ENCODE peak calls at places on chromosomes 1 and 21, in four cellular contexts. G, P, L and V are unnamed samples.

GRCh38 chr1:239951518-239952130 is 140.1 kb upstream of the FMN2 start:
- DNase-seq in L (peak; percentile 75), P (peak; percentile 91), G (peak; percentile 24), V (peak; percentile 18)

GRCh38 chr21:45763074-45763473 is 119.5 kb downstream of the PCBP3 start:
- DNase-seq in L (no peak), G (no peak), P (no peak), V (no peak)

GRCh38 chr1:6507037-6507428 is 15.6 kb upstream of the PLEKHG5 start:
- DNase-seq in P (no peak), G (no peak), L (no peak), V (no peak)

GRCh38 chr1:227192163-227192562 is 126.1 kb downstream of the CDC42BPA start:
- DNase-seq in P (peak; percentile 87), G (peak; percentile 56), L (peak; percentile 36), V (no peak)

GRCh38 chr1:170694172-170694926 is 30.4 kb downstream of the PRRX1 start:
- DNase-seq in L (no peak), G (no peak), P (peak; percentile 43), V (no peak)

GRCh38 chr21:29342394-29342957 is 43.8 kb downstream of the BACH1 start:
- DNase-seq in L (no peak), P (peak; percentile 82), G (peak; percentile 84), V (no peak)

GRCh38 chr1:151907363-151908139 is 1.8 kb downstream of the THEM4 start:
- DNase-seq in G (no peak), L (no peak), P (no peak), V (no peak)

GRCh38 chr1:39115271-39116110 is 89.0 kb upstream of the MACF1 start:
- DNase-seq in G (no peak), L (no peak), P (peak; percentile 49), V (no peak)

GRCh38 chr1:16013220-16013907 is 4.5 kb downstream of the HSPB7 start:
- DNase-seq in P (peak; percentile 74), L (peak; percentile 76), G (peak; percentile 86), V (no peak)

GRCh38 chr1:169745015-169745861 is 11.4 kb upstream of the SELE start:
- DNase-seq in L (no peak), G (no peak), P (no peak), V (no peak)

GRCh38 chr1:99465176-99465900 is 180.6 kb upstream of the PALMD start:
- DNase-seq in L (no peak), G (no peak), P (peak; percentile 77), V (no peak)

GRCh38 chr1:975896-976683 is 5.8 kb downstream of the PERM1 start:
- DNase-seq in L (peak; percentile 74), P (peak; percentile 80), G (peak; percentile 41), V (peak; percentile 64)

GRCh38 chr1:43147625-43148319 is 24.3 kb downstream of the EBNA1BP2 start:
- DNase-seq in L (peak; percentile 84), G (peak; percentile 62), P (peak; percentile 82), V (peak; percentile 7)

GRCh38 chr21:25980710-25981109 is 189.9 kb downstream of the APP start:
- DNase-seq in P (no peak), G (no peak), L (no peak), V (no peak)

GRCh38 chr1:172339840-172340239 is 80.6 kb upstream of the C1orf105 start:
- DNase-seq in L (no peak), P (no peak), G (no peak), V (no peak)

GRCh38 chr1:187696092-187696491 is 867.3 kb downstream of the PLA2G4A start:
- DNase-seq in L (no peak), P (no peak), G (no peak), V (no peak)

GRCh38 chr1:168019407-168019806 is 82.5 kb upstream of the MPC2 start:
- DNase-seq in G (no peak), P (no peak), L (no peak), V (no peak)

GRCh38 chr1:23470282-23471070 is 13.5 kb downstream of the ASAP3 start:
- DNase-seq in G (peak; percentile 80), P (peak; percentile 24), L (no peak), V (no peak)

GRCh38 chr1:93817819-93818569 is 61.0 kb downstream of the DNTTIP2 start:
- DNase-seq in L (no peak), P (no peak), G (no peak), V (peak; percentile 30)

GRCh38 chr1:15422871-15423270 is 13.2 kb downstream of the EFHD2 start:
- DNase-seq in L (no peak), P (no peak), G (no peak), V (no peak)

GRCh38 chr1:165162671-165163241 is 193.8 kb downstream of the LMX1A start:
- DNase-seq in L (no peak), P (peak; percentile 2), G (no peak), V (no peak)

GRCh38 chr1:1554926-1555915 is 14.8 kb upstream of the TMEM240 start:
- DNase-seq in G (no peak), P (peak; percentile 34), L (no peak), V (no peak)

GRCh38 chr1:9835758-9836631 is 12.2 kb upstream of the CLSTN1 start:
- DNase-seq in L (no peak), G (no peak), P (peak; percentile 15), V (no peak)

GRCh38 chr1:980602-981395 is 1.1 kb downstream of the PERM1 start:
- DNase-seq in L (no peak), P (no peak), G (peak; percentile 83), V (no peak)

GRCh38 chr1:158017800-158018595 is 24.6 kb downstream of the KIRREL1 start:
- DNase-seq in L (no peak), P (no peak), G (no peak), V (no peak)
- H3K4me1 ChIP-seq in L (peaks cover 76% of the 10 kb centered on the region), P (peaks cover 83% of the 10 kb centered on the region), G (peaks cover 21% of the 10 kb centered on the region), V (no peaks in the 10 kb centered on the region)

GRCh38 chr1:30837653-30838052 is 70.9 kb downstream of the SDC3 start:
- DNase-seq in G (no peak), L (no peak), P (no peak), V (no peak)
- H3K4me3 ChIP-seq in G (no peak overlapping the region), L (no peak overlapping the region), P (no peak overlapping the region), V (no peak overlapping the region)

GRCh38 chr1:2645143-2645542 is 12.3 kb upstream of the MMEL1 start:
- DNase-seq in G (no peak), L (no peak), P (no peak), V (no peak)

GRCh38 chr1:2644171-2644570 is 11.4 kb upstream of the MMEL1 start:
- DNase-seq in L (peak; percentile 25), P (no peak), G (no peak), V (no peak)

GRCh38 chr1:2645776-2646175 is 13.0 kb upstream of the MMEL1 start:
- DNase-seq in P (no peak), G (no peak), L (no peak), V (no peak)

GRCh38 chr1:2644591-2645101 is 11.8 kb upstream of the MMEL1 start:
- DNase-seq in L (no peak), G (no peak), P (no peak), V (no peak)

GRCh38 chr1:2646837-2647236 is 14.0 kb upstream of the MMEL1 start:
- DNase-seq in G (no peak), P (no peak), L (no peak), V (no peak)
- H3K27me3 ChIP-seq in G (peaks cover 19% of the 10 kb centered on the region), P (no peaks in the 10 kb centered on the region), L (no peaks in the 10 kb centered on the region), V (peaks cover 5% of the 10 kb centered on the region)

DNA sequence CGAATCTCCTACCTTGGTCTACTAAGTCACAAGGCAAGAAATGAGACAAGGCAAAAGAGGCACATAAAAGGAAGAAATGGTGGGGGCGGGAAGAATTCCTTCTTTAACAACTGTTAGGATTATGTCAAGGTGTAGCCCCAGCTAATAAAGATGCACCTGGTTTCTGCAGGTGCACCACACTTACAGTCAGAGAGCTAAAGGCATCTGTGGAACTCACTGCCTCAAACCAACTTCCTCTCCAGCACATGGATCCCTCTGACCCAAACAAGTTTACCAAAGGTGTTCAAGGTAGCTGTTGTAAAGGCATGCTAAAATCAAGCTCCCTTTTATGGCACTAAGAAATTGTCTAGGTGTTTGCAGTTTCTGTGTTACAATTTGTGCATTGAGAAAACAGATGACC is 38.1 kb downstream of the TGFBR3 start:
- DNase-seq in L (no peak), G (no peak), P (no peak), V (no peak)
- H3K4me1 ChIP-seq in L (peaks cover 53% of the 10 kb centered on the region), G (peaks cover 41% of the 10 kb centered on the region), P (peaks cover 57% of the 10 kb centered on the region), V (peaks cover 17% of the 10 kb centered on the region)

GRCh38 chr1:111202707-111203623 is 2.5 kb upstream of the DENND2D start:
- DNase-seq in P (no peak), G (no peak), L (no peak), V (no peak)
- H3K4me3 ChIP-seq in P (peak overlapping the region; percentile 77), G (peak overlapping the region; percentile 74), L (peak overlapping the region; percentile 57), V (peak overlapping the region; percentile 65)

DNA sequence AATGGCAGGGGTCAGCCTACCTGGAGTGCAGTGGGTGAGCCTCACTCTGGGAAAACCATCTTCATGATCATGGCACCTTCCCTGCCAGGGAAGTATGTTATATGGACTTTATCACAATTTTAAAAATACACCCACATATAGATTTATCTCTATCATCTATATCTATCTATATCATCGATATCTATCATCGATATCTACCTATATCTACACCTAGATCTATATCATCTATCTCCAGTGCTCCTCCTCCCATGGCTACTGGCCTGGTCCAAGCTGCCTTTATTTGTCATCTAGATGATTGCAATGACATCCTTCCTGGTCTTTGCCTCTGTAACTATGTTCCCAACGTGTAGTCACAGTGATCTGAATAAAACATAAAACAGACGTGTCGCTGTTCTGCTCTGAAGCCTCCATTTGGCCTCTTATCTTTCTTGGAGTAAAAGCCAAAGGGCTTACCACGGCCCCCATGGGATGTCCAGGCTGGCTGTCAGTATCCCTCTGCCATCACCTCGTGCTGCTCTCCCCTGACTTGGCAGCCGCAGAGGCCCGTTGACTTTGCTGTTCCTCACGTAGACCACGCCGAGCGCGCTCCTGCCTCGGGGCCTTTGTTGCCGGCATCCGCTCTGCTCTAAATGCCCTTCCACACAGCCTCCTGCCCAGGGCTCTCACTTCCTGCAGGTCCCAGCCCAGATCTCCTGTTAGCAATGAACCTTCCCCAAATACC is 20.6 kb upstream of the KIF26B start:
- DNase-seq in L (no peak), G (no peak), P (no peak), V (no peak)
- H3K27me3 ChIP-seq in L (no peaks in the 10 kb centered on the region), G (no peaks in the 10 kb centered on the region), P (peaks cover 14% of the 10 kb centered on the region), V (no peaks in the 10 kb centered on the region)

DNA sequence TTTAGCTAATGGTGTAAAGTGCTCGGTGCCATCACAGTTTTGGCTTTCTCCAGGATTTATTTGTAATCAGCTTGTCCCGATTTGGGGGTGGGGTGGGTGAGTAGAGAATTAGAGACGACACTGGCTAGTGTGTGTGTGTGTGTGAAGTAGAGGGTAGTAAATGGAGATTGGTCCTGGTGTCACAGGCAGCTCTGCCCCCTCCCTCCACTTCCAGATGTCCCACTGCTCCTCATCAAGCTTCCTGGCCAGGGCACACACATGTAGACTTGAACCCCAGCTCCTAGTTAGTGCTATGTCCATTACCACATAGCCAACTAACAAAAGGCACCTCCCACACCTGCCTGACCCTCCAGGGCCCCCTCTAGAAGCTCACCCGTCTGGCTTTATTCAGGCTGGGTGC is 3.2 kb downstream of the TRNP1 start:
- DNase-seq in L (no peak), G (no peak), P (peak; percentile 15), V (no peak)
- H3K4me1 ChIP-seq in L (peaks cover 90% of the 10 kb centered on the region), G (peaks cover 7% of the 10 kb centered on the region), P (peaks cover 63% of the 10 kb centered on the region), V (peaks cover 13% of the 10 kb centered on the region)